ENCODE peak calls at places on chromosome 14, in seven cellular contexts. C is brain microvascular endothelial cell; I is left kidney; S is cardiac fibroblast; O is EL; W is stimulated activated CD4-positive, alpha-beta T cell treated with anti-CD3 and anti-CD28 coated beads, Interleukin-4, amount 100 ng/mL, for 24 hours; F is iPS DF 6.9. R is an unnamed sample.

GRCh38 chr14:67359319-67359774 is 257 bp downstream of the ATP6V1D start:
- DNase-seq in C (peak), I (no peak), S (peak), O (peak), W (no peak), F (no peak), R (no peak)

GRCh38 chr14:75832621-75833297 is 149.0 kb downstream of the TGFB3 start:
- DNase-seq in C (peak), I (no peak), S (peak), O (peak), W (no peak), F (no peak), R (no peak)

GRCh38 chr14:50343424-50343823 is 31.3 kb downstream of the DMAC2L start:
- DNase-seq in C (no peak), I (no peak), S (peak), O (no peak), W (no peak), F (no peak), R (peak)

GRCh38 chr14:72528059-72528950 is 365.6 kb downstream of the DPF3 start:
- DNase-seq in C (peak), I (peak), S (peak), O (peak), W (no peak), F (no peak), R (no peak)

GRCh38 chr14:24334431-24335271 is at the start of gene ADCY4:
- DNase-seq in C (no peak), I (peak), S (peak), O (peak), W (no peak), F (no peak), R (peak)

GRCh38 chr14:52348279-52348678 is 34.2 kb downstream of the PTGER2 start:
- DNase-seq in C (no peak), I (no peak), S (peak), O (no peak), W (no peak), F (no peak), R (no peak)

GRCh38 chr14:50452979-50453705 is 56.5 kb upstream of the CDKL1 start:
- DNase-seq in C (peak), I (no peak), S (peak), O (peak), W (no peak), F (no peak), R (no peak)

GRCh38 chr14:23569443-23570151 is 2.0 kb upstream of the AP1G2 start:
- DNase-seq in C (no peak), I (peak), S (no peak), O (peak), W (no peak), F (no peak), R (peak)

GRCh38 chr14:54374117-54374884 is 22.5 kb upstream of the CDKN3 start:
- DNase-seq in C (no peak), I (no peak), S (peak), O (peak), W (no peak), F (no peak), R (no peak)

GRCh38 chr14:101876539-101876938 is 87.8 kb upstream of the DYNC1H1 start:
- DNase-seq in C (no peak), I (peak), S (peak), O (peak), W (peak), F (no peak), R (no peak)

GRCh38 chr14:92601131-92601710 is 87.6 kb downstream of the RIN3 start:
- DNase-seq in C (no peak), I (no peak), S (no peak), O (no peak), W (no peak), F (no peak), R (no peak)

GRCh38 chr14:61127099-61127498 is 146.1 kb downstream of the SLC38A6 start:
- DNase-seq in C (no peak), I (no peak), S (no peak), O (no peak), W (no peak), F (no peak), R (no peak)

GRCh38 chr14:59055439-59056045 is 132.9 kb upstream of the DAAM1 start:
- DNase-seq in C (peak), I (peak), S (peak), O (peak), W (peak), F (no peak), R (peak)

GRCh38 chr14:55533960-55534359 is 46.0 kb upstream of the KTN1 start:
- DNase-seq in C (no peak), I (no peak), S (no peak), O (no peak), W (no peak), F (no peak), R (no peak)

GRCh38 chr14:68379510-68380303 is 413.2 kb downstream of the ZFP36L1 start:
- DNase-seq in C (no peak), I (no peak), S (no peak), O (no peak), W (no peak), F (no peak), R (no peak)

GRCh38 chr14:102095231-102095870 is 8.5 kb upstream of the HSP90AA1 start:
- DNase-seq in C (peak), I (no peak), S (peak), O (peak), W (no peak), F (no peak), R (no peak)

GRCh38 chr14:63770187-63770807 is 42.4 kb upstream of the SGPP1 start:
- DNase-seq in C (peak), I (peak), S (peak), O (peak), W (peak), F (no peak), R (no peak)

GRCh38 chr14:75254381-75254821 is 24.2 kb upstream of the FOS start:
- DNase-seq in C (no peak), I (no peak), S (no peak), O (no peak), W (no peak), F (no peak), R (no peak)

GRCh38 chr14:101220921-101221510 is 317.5 kb upstream of the RTL1 start:
- DNase-seq in C (no peak), I (no peak), S (no peak), O (no peak), W (no peak), F (no peak), R (no peak)

GRCh38 chr14:50620341-50620740 is 47.8 kb downstream of the SAV1 start:
- DNase-seq in C (peak), I (no peak), S (peak), O (peak), W (no peak), F (no peak), R (no peak)

GRCh38 chr14:58794993-58795762 is 157.4 kb downstream of the DACT1 start:
- DNase-seq in C (no peak), I (no peak), S (no peak), O (no peak), W (no peak), F (no peak), R (no peak)

GRCh38 chr14:36091096-36091495 is 85.4 kb downstream of the PTCSC3 start:
- DNase-seq in C (peak), I (peak), S (peak), O (peak), W (no peak), F (no peak), R (peak)

GRCh38 chr14:44165286-44165685 is 341.8 kb downstream of the FSCB start:
- DNase-seq in C (no peak), I (peak), S (no peak), O (no peak), W (no peak), F (no peak), R (no peak)

GRCh38 chr14:26276757-26277156 is 321.1 kb downstream of the NOVA1 start:
- DNase-seq in C (no peak), I (peak), S (no peak), O (no peak), W (no peak), F (peak), R (no peak)

GRCh38 chr14:32075636-32076277 is 1.3 kb upstream of the ARHGAP5 start:
- DNase-seq in C (peak), I (peak), S (peak), O (peak), W (no peak), F (no peak), R (no peak)

GRCh38 chr14:69137456-69138188 is 15.3 kb downstream of the DCAF5 start:
- DNase-seq in C (no peak), I (no peak), S (no peak), O (no peak), W (peak), F (no peak), R (no peak)

GRCh38 chr14:68795602-68796417 is 2.9 kb upstream of the ZFP36L1 start:
- DNase-seq in C (peak), I (peak), S (peak), O (peak), W (peak), F (no peak), R (no peak)